ENCODE peak calls at places on chromosomes 16 and 17, in ten cellular contexts. O, E, W, M, F, D, H, L, A and G are unnamed samples. For H3K36me3, the result is how much of the 10 kb centered on the place peaks cover.

GRCh38 chr16:21565816-21566669 is 33.3 kb upstream of the METTL9 start:
- DNase-seq in D (no peak), W (no peak), M (no peak), H (no peak), E (no peak), O (no peak), A (no peak), F (no peak), L (no peak), G (no peak)

GRCh38 chr17:4743216-4743615 is 3.5 kb upstream of the CXCL16 start:
- DNase-seq in A (no peak), D (no peak), F (no peak), W (no peak), M (no peak), L (no peak), E (no peak), H (no peak), O (no peak), G (peak)

GRCh38 chr16:84286568-84287220 is 8.0 kb upstream of the WFDC1 start:
- DNase-seq in O (peak), H (peak), E (no peak), A (no peak), W (peak), F (no peak), M (peak), L (no peak), D (no peak), G (peak)

GRCh38 chr17:31678431-31678830 is 180.6 kb downstream of the COPRS start:
- DNase-seq in D (no peak), A (no peak), O (peak), W (peak), H (no peak), M (no peak), E (no peak), L (no peak), F (no peak), G (no peak)

GRCh38 chr17:27578718-27579085 is 52.3 kb upstream of the LGALS9 start:
- DNase-seq in F (no peak), A (no peak), D (no peak), W (no peak), H (no peak), M (no peak), O (peak), L (no peak), E (no peak), G (no peak)

GRCh38 chr17:17429222-17429621 is 47.6 kb upstream of the MED9 start:
- DNase-seq in M (no peak), W (no peak), A (no peak), E (no peak), F (no peak), H (no peak), O (no peak), D (no peak), L (no peak), G (no peak)

GRCh38 chr16:17367034-17367433 is 103.7 kb downstream of the XYLT1 start:
- DNase-seq in W (no peak), O (no peak), F (no peak), E (no peak), L (no peak), A (no peak), M (peak), H (no peak), D (no peak), G (no peak)

GRCh38 chr16:67884-68789 is 4.3 kb downstream of the RHBDF1 start:
- DNase-seq in E (no peak), F (no peak), W (no peak), D (no peak), M (peak), H (no peak), L (no peak), A (no peak), O (peak), G (peak)

GRCh38 chr16:2686912-2687507 is 4.7 kb downstream of the KCTD5 start:
- DNase-seq in E (no peak), L (peak), O (no peak), D (no peak), W (peak), F (no peak), H (no peak), M (peak), A (no peak), G (peak)

GRCh38 chr17:67673006-67673405 is 44.7 kb upstream of the NOL11 start:
- DNase-seq in E (no peak), O (no peak), A (no peak), W (no peak), D (no peak), L (no peak), M (no peak), H (no peak), F (no peak), G (no peak)

GRCh38 chr16:66746682-66747081 is 4.7 kb downstream of the DYNC1LI2 start:
- DNase-seq in M (no peak), W (no peak), L (no peak), D (no peak), E (no peak), F (no peak), H (no peak), O (peak), A (no peak), G (peak)

GRCh38 chr16:28321700-28322411 is 29.5 kb downstream of the SBK1 start:
- DNase-seq in D (peak), E (peak), H (no peak), L (no peak), W (no peak), F (no peak), O (peak), M (no peak), A (peak), G (no peak)

GRCh38 chr16:50394215-50394802 is 25.5 kb upstream of the BRD7 start:
- DNase-seq in M (no peak), D (no peak), W (no peak), A (no peak), F (no peak), O (no peak), L (no peak), H (no peak), E (no peak), G (no peak)

GRCh38 chr17:71327376-71328059 is 793.3 kb upstream of the SOX9 start:
- DNase-seq in W (no peak), E (no peak), F (no peak), A (no peak), O (peak), M (no peak), H (no peak), L (no peak), D (no peak), G (no peak)

GRCh38 chr16:86285421-86285820 is 224.9 kb upstream of the FOXF1 start:
- DNase-seq in M (no peak), W (no peak), F (no peak), A (no peak), O (no peak), L (no peak), D (no peak), E (no peak), H (no peak), G (no peak)

GRCh38 chr16:86287641-86288201 is 222.6 kb upstream of the FOXF1 start:
- DNase-seq in A (peak), D (no peak), O (no peak), M (no peak), E (no peak), L (no peak), F (no peak), W (no peak), H (no peak), G (no peak)

GRCh38 chr16:86285938-86286921 is 224.1 kb upstream of the FOXF1 start:
- DNase-seq in F (no peak), O (peak), M (no peak), A (peak), E (no peak), H (no peak), W (no peak), D (no peak), L (no peak), G (no peak)

GRCh38 chr16:86288716-86289294 is 221.5 kb upstream of the FOXF1 start:
- DNase-seq in L (no peak), E (no peak), H (no peak), W (no peak), D (peak), M (no peak), F (no peak), O (no peak), A (peak), G (no peak)

GRCh38 chr16:86286991-86287640 is 223.2 kb upstream of the FOXF1 start:
- DNase-seq in L (no peak), D (peak), H (no peak), A (peak), O (no peak), F (no peak), E (no peak), M (no peak), W (no peak), G (no peak)
- H3K4me3 ChIP-seq in L (no peak), D (peak), H (no peak), A (peak), O (no peak), F (no peak), E (no peak), M (no peak), W (no peak), G (peak)

DNA sequence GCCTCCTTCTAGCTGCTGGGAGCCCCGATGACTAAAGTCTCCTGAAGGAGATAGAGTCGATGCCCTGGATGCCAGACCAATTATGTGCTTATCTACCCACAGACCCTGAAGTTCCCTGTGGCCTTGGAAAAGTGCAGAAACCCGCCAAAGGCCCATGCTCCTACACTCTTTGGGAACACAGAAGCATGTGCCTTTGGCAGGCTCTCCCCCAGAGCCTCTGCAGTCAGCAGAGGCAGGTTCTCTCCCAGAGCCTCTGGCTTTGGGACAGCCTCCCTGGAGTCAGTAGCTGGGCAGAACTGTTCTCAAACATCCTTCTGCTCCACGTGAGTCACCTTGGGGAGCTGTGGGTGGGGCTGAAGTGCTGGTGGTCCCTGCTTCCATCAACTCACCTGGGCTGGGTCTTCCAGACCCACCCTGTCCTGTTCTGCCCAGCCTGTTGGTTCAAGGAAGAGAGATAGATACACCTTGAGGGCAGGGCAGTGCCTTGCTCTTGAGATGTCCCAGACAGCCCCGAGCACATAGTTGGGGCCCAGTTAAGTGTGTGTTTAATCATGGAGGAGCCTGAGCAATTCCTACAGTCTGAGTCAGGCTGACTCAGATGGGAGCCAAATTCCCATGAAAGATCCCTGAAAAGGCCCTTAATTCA is 3.2 kb upstream of the CDK5RAP3 start:
- DNase-seq in L (no peak), E (no peak), F (no peak), M (no peak), H (no peak), A (no peak), O (peak), D (no peak), W (no peak), G (no peak)
- H3K27ac ChIP-seq in L (no peak), E (no peak), F (no peak), M (no peak), H (no peak), A (no peak), O (peak), D (no peak), W (no peak), G (no peak)

GRCh38 chr17:74704536-74704935 is 8.2 kb downstream of the CD300LF start:
- DNase-seq in H (no peak), O (no peak), E (no peak), F (no peak), D (no peak), L (no peak), M (peak), A (no peak), W (no peak), G (peak)
- H3K36me3 ChIP-seq in H (under half), O (under half), E (under half), F (under half), D (under half), L (under half), M (under half), A (under half), W (under half), G (under half)

DNA sequence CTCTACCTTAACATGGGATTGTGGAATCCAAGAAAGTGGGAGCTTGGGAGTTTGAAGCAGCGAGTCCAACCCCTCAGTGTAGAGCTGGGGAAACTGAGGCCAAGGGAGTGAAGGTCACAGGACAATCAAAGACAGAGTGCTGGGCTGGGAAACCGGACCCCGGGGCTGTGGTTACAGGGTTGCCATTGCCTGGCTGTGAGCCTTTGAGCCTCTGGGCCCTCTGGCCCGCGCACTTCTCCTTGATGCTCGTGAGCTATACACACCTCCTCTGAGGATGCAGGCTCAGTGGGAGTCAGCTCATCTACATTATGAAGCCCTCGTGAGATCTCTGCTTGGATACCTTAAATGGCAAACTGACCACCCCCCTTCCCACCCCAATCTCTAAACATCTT is 2.1 kb downstream of the ABCC3 start:
- DNase-seq in O (no peak), W (no peak), D (no peak), E (no peak), H (no peak), L (no peak), F (no peak), A (no peak), M (no peak), G (no peak)
- H3K4me3 ChIP-seq in O (no peak), W (no peak), D (no peak), E (no peak), H (no peak), L (no peak), F (no peak), A (no peak), M (no peak), G (no peak)

GRCh38 chr16:14101415-14101814 is 30.3 kb downstream of the MRTFB start:
- DNase-seq in E (no peak), H (no peak), L (no peak), W (no peak), F (no peak), D (no peak), A (no peak), O (no peak), M (no peak), G (no peak)

GRCh38 chr16:14100825-14101224 is 29.7 kb downstream of the MRTFB start:
- DNase-seq in E (no peak), F (no peak), W (no peak), O (no peak), M (no peak), A (no peak), L (no peak), H (no peak), D (no peak), G (no peak)

GRCh38 chr16:14097182-14097951 is 26.2 kb downstream of the MRTFB start:
- DNase-seq in O (no peak), L (no peak), F (no peak), W (no peak), M (no peak), A (peak), H (no peak), E (no peak), D (no peak), G (no peak)

GRCh38 chr16:14095883-14096551 is 24.9 kb downstream of the MRTFB start:
- DNase-seq in E (no peak), L (no peak), O (no peak), A (no peak), H (no peak), W (no peak), D (no peak), M (no peak), F (no peak), G (no peak)

GRCh38 chr16:14098081-14098480 is 27.0 kb downstream of the MRTFB start:
- DNase-seq in L (no peak), A (no peak), F (no peak), D (no peak), W (no peak), E (no peak), H (no peak), O (peak), M (no peak), G (no peak)
- H3K27ac ChIP-seq in L (no peak), A (no peak), F (no peak), D (no peak), W (no peak), E (no peak), H (no peak), O (no peak), M (no peak), G (peak)

GRCh38 chr17:76531501-76532038 is 5.9 kb downstream of the CYGB start:
- DNase-seq in L (no peak), H (no peak), D (no peak), M (no peak), A (no peak), W (no peak), E (no peak), O (no peak), F (no peak), G (no peak)
- H3K36me3 ChIP-seq in L (under half), H (under half), D (under half), M (under half), A (under half), W (under half), E (under half), O (under half), F (under half), G (under half)

DNA sequence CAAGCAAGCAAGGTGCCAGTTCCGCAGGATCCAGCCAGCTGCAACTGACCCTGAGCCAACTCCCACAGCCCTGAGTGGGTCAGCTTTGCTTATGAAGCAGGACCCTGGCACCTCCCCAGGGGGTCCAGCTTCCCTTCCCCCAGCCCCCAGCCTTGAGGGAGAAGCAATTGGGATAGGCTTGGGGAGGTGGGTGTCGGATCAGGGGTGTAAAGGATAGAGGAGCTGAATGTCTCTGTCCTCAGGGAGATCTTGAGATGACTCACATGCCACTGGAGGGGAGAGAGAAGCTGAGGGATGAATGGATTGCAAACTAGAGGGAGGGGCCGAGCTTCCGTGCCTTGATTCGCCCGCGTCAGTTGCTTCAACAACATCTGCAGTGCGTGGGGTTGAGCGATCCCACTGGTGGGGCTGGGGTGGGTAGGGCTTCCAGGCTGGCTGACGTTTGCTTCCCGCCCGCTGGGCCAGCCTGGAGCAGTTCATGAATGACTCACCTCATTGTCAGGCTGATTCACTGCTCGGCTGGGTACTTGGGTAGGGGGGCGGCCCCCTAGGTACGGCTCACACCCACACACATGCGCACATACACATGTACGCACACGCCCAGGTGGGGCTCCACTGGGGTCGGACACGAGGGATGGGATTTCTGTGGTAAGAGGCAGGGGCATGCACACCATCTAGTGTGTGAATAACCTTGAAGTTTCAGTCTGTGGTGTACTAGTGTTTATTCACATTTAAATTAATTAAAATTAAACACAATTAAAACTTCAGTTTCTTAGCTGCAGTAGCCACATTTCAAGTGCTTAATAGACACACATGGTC is 3.6 kb upstream of the HROB start:
- DNase-seq in A (peak), W (peak), E (peak), L (peak), H (peak), M (no peak), D (peak), O (peak), F (peak), G (peak)
- H3K4me3 ChIP-seq in A (peak), W (no peak), E (peak), L (no peak), H (peak), M (no peak), D (peak), O (peak), F (peak), G (no peak)

GRCh38 chr16:68475071-68475470 is 26.8 kb upstream of the SMPD3 start:
- DNase-seq in L (no peak), M (no peak), E (no peak), A (no peak), H (no peak), O (no peak), D (no peak), F (no peak), W (no peak), G (no peak)
- H3K27ac ChIP-seq in L (no peak), M (no peak), E (no peak), A (no peak), H (no peak), O (no peak), D (no peak), F (no peak), W (no peak), G (no peak)

GRCh38 chr17:49028271-49028670 is 31.1 kb downstream of the IGF2BP1 start:
- DNase-seq in A (no peak), E (no peak), O (no peak), D (no peak), H (no peak), L (no peak), F (no peak), W (no peak), M (no peak), G (no peak)
- H3K36me3 ChIP-seq in A (under half), E (half or more), O (under half), D (under half), H (under half), L (under half), F (under half), W (under half), M (under half), G (under half)